ENCODE peak calls at places on chromosomes 4 and X, in eight cellular contexts. V, R, Y, C, Q, L, P and W are unnamed samples. For H3K4me1, the result is how much of the 10 kb centered on the place peaks cover.

GRCh38 chr4:8435656-8436121 is 4.8 kb downstream of the ACOX3 start:
- DNase-seq in V (no peak), R (no peak), Y (peak), C (no peak), Q (peak), L (no peak), P (no peak), W (peak)

GRCh38 chrX:97756879-97757278 is 873.2 kb downstream of the RPA4 start:
- DNase-seq in V (no peak), R (no peak), Y (no peak), C (no peak), Q (no peak), L (no peak), P (no peak), W (no peak)

GRCh38 chr4:26028793-26029511 is 114.9 kb downstream of the SMIM20 start:
- DNase-seq in V (peak), R (peak), Y (peak), C (peak), Q (peak), L (peak), P (peak), W (peak)

GRCh38 chr4:134934036-134934806 is 732.6 kb upstream of the PABPC4L start:
- DNase-seq in V (no peak), R (no peak), Y (no peak), C (no peak), Q (no peak), L (no peak), P (no peak), W (no peak)

GRCh38 chr4:26938516-26938915 is 77.9 kb downstream of the STIM2 start:
- DNase-seq in V (no peak), R (no peak), Y (peak), C (no peak), Q (no peak), L (no peak), P (no peak), W (no peak)

GRCh38 chr4:1569461-1570151 is 114.5 kb downstream of the FAM53A start:
- DNase-seq in V (no peak), R (peak), Y (no peak), C (peak), Q (no peak), L (no peak), P (peak), W (no peak)

GRCh38 chrX:110241816-110242215 is 76.1 kb downstream of the AMMECR1 start:
- DNase-seq in V (peak), R (no peak), Y (no peak), C (no peak), Q (no peak), L (no peak), P (peak), W (no peak)

GRCh38 chrX:154123241-154124219 is 20.5 kb upstream of the OPN1LW start:
- DNase-seq in V (no peak), R (no peak), Y (no peak), C (peak), Q (peak), L (no peak), P (peak), W (peak)

GRCh38 chr4:165814256-165815010 is 58.6 kb upstream of the TLL1 start:
- DNase-seq in V (no peak), R (no peak), Y (no peak), C (no peak), Q (no peak), L (no peak), P (no peak), W (no peak)

GRCh38 chr4:155960522-155960921 is 6.9 kb upstream of the CTSO start:
- DNase-seq in V (no peak), R (no peak), Y (no peak), C (no peak), Q (no peak), L (no peak), P (no peak), W (no peak)

GRCh38 chrX:105874790-105875189 is 52.5 kb downstream of the NRK start:
- DNase-seq in V (no peak), R (no peak), Y (no peak), C (no peak), Q (no peak), L (no peak), P (no peak), W (no peak)

GRCh38 chr4:169993531-169993930 is 32.7 kb downstream of the MFAP3L start:
- DNase-seq in V (no peak), R (no peak), Y (no peak), C (no peak), Q (no peak), L (no peak), P (no peak), W (no peak)

GRCh38 chr4:119048446-119048845 is 87.2 kb upstream of the MYOZ2 start:
- DNase-seq in V (no peak), R (no peak), Y (no peak), C (no peak), Q (no peak), L (no peak), P (no peak), W (no peak)

GRCh38 chr4:177005801-177006230 is 213.1 kb upstream of the VEGFC start:
- DNase-seq in V (no peak), R (no peak), Y (no peak), C (no peak), Q (no peak), L (no peak), P (no peak), W (no peak)

GRCh38 chrX:83916525-83916924 is 55.6 kb downstream of the CYLC1 start:
- DNase-seq in V (no peak), R (no peak), Y (peak), C (no peak), Q (no peak), L (no peak), P (no peak), W (no peak)

GRCh38 chrX:101925733-101926132 is 6.1 kb downstream of the ZMAT1 start:
- DNase-seq in V (no peak), R (no peak), Y (no peak), C (no peak), Q (no peak), L (no peak), P (no peak), W (no peak)

GRCh38 chrX:49838374-49838773 is 9.3 kb downstream of the PAGE4 start:
- DNase-seq in V (peak), R (no peak), Y (peak), C (no peak), Q (no peak), L (no peak), P (no peak), W (no peak)

GRCh38 chr4:174216935-174217272 is 66.6 kb downstream of the FBXO8 start:
- DNase-seq in V (no peak), R (no peak), Y (no peak), C (no peak), Q (no peak), L (no peak), P (no peak), W (peak)

DNA sequence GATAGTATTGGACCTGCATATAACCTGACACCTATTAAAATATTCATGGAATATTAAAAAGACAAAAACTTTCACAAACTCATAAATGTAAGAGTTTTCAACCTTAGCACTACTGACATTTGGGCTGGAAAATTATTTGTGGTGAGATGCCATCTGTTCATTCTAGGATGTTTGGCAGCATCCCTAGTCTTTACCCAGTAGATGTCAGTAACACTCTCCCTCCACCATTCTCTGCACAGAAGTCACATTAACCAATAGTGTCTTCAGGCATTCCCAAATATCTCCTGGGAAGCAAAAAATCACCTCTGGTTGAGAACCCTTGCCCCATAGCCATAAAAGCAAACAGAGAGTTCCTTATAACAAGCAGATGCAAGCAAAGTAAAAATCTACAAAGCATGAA is 41.4 kb upstream of the NDST4 start:
- DNase-seq in V (no peak), R (no peak), Y (no peak), C (no peak), Q (no peak), L (no peak), P (no peak), W (no peak)
- TF ChIP-seq CTCF in V (no peak), R (no peak), Y (no peak), C (no peak), Q (no peak), L (no peak), P (no peak), W (no peak)

DNA sequence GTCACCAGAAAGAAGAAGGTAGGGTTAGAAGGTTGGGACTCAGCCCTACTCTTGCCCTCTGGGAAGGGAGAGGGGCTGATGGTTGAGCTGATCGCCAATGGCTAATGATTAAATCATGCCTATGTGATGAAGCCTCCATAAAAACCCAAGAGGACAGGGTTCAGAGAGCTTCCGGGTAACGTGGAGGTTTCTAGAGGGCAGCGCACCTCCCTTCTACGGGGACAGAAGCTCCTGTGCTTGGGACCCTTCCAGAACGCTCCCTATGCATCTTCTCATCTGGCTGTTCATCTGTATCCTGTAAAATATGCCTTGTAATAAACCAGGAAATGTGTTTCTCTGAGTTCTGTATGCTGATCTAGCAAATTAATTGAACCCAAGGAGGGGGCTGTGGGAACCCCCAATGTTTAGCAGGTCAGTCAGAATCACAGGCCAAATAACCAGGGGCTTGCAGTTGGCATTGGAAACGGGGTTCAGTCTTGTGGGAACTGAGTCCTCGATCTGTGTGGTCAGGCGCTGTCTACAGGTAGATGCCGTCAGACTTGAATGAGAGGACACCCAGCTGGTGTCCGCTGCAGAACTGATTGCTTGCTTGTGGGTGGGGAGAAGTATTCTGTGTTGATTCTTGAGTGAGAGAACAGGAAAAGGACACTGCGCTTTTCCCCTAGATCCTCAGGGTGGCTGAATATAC is 29.4 kb downstream of the HTT-AS start:
- DNase-seq in V (no peak), R (no peak), Y (no peak), C (no peak), Q (no peak), L (no peak), P (no peak), W (no peak)
- H3K4me1 ChIP-seq in V (under half), R (under half), Y (under half), C (under half), Q (under half), L (under half), P (under half), W (half or more)

GRCh38 chrX:137195296-137195695 is 161.5 kb upstream of the GPR101 start:
- DNase-seq in V (no peak), R (no peak), Y (no peak), C (no peak), Q (no peak), L (no peak), P (no peak), W (no peak)

GRCh38 chrX:137198040-137198439 is 164.2 kb upstream of the GPR101 start:
- DNase-seq in V (no peak), R (no peak), Y (no peak), C (no peak), Q (no peak), L (no peak), P (no peak), W (no peak)

GRCh38 chrX:137195991-137196390 is 162.2 kb upstream of the GPR101 start:
- DNase-seq in V (no peak), R (no peak), Y (no peak), C (no peak), Q (no peak), L (no peak), P (no peak), W (no peak)

GRCh38 chrX:137194164-137194563 is 160.4 kb upstream of the GPR101 start:
- DNase-seq in V (peak), R (no peak), Y (peak), C (no peak), Q (no peak), L (no peak), P (no peak), W (no peak)
- TF ChIP-seq CTCF in V (no peak), R (no peak), Y (peak), C (peak), Q (no peak), L (peak), P (peak), W (peak)

GRCh38 chrX:45803383-45803921 is 602.8 kb upstream of the DIPK2B start:
- DNase-seq in V (no peak), R (no peak), Y (no peak), C (no peak), Q (no peak), L (no peak), P (no peak), W (no peak)
- H3K4me1 ChIP-seq in V (under half), R (under half), Y (under half), C (under half), Q (under half), L (under half), P (under half), W (under half)

GRCh38 chr4:5711479-5712184 is 631 bp downstream of the EVC start:
- DNase-seq in V (peak), R (no peak), Y (no peak), C (peak), Q (no peak), L (peak), P (no peak), W (no peak)
- TF ChIP-seq CTCF in V (no peak), R (no peak), Y (no peak), C (no peak), Q (no peak), L (no peak), P (no peak), W (no peak)

DNA sequence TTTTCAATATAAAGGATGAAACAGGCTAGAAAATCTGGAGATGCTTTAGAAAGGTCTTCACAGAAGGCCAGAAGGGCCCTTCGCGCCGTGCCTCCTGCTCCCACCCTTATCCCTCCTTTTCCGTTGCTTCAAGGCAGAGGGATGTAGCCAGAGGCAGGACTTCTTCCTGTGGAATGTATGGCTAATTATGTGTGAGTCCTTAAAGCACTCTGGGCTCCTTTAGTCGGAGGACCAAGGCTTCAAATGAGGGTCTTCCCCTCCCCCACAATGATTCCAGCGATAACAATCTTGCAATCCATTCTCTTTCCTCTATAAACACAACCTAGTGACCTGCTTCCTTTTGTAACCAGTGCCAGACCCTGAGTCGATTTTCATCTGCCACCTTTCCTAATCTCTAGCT is 103.5 kb downstream of the GPC3 start:
- DNase-seq in V (no peak), R (no peak), Y (peak), C (no peak), Q (no peak), L (no peak), P (no peak), W (no peak)
- H3K4me1 ChIP-seq in V (under half), R (under half), Y (under half), C (under half), Q (under half), L (under half), P (under half), W (under half)

DNA sequence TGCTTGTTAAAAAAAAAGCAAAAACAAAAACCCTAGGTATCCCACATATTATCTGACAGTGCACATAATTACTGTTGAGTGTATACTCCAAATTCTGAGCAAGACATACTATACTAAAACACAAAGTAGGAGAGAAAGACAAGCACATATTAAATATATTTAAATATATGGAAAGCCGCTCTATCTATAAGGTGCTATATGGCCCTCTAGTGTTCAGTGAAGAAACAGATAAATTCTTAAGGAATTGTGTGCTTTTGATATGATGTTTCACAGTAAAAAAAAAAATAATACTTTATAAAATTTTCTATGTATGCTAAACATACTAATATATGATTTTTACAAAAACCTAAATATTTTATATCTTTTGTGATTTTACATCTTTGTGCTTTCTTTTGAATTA is 137.8 kb downstream of the FBXW7 start:
- DNase-seq in V (no peak), R (no peak), Y (peak), C (no peak), Q (no peak), L (no peak), P (no peak), W (no peak)
- TF ChIP-seq CTCF in V (no peak), R (no peak), Y (peak), C (peak), Q (peak), L (peak), P (peak), W (no peak)

GRCh38 chr4:24560770-24561415 is 23.5 kb downstream of the DHX15 start:
- DNase-seq in V (no peak), R (no peak), Y (no peak), C (no peak), Q (no peak), L (no peak), P (no peak), W (no peak)

GRCh38 chr4:24559032-24559821 is 25.1 kb downstream of the DHX15 start:
- DNase-seq in V (no peak), R (no peak), Y (no peak), C (no peak), Q (no peak), L (no peak), P (no peak), W (no peak)

GRCh38 chr4:24561438-24562139 is 22.8 kb downstream of the DHX15 start:
- DNase-seq in V (no peak), R (no peak), Y (no peak), C (no peak), Q (no peak), L (no peak), P (no peak), W (no peak)

GRCh38 chr4:24557036-24558022 is 27.0 kb downstream of the DHX15 start:
- DNase-seq in V (no peak), R (no peak), Y (no peak), C (no peak), Q (no peak), L (no peak), P (no peak), W (no peak)

GRCh38 chr4:24559889-24560288 is 24.5 kb downstream of the DHX15 start:
- DNase-seq in V (no peak), R (no peak), Y (no peak), C (no peak), Q (no peak), L (no peak), P (no peak), W (no peak)
- H3K4me1 ChIP-seq in V (under half), R (half or more), Y (under half), C (under half), Q (under half), L (half or more), P (under half), W (under half)